ENCODE peak calls at places on chromosomes 4 and X, in four cellular contexts. L is pancreas, T is right lobe of liver, P is adrenal gland. D is an unnamed sample.
A peak's percentile ranks its signal among the peaks of the same experiment; 100 is the strongest.

GRCh38 chrX:11770320-11770719 is 12.3 kb downstream of the MSL3 start:
- DNase-seq in L (peak; percentile 31), T (no peak), P (peak; percentile 62), D (no peak)

GRCh38 chr4:151629097-151629783 is 131.6 kb downstream of the GATB start:
- DNase-seq in L (no peak), T (no peak), P (no peak), D (no peak)

GRCh38 chrX:105273326-105273725 is 52.8 kb upstream of the TEX13A start:
- DNase-seq in L (no peak), T (no peak), P (no peak), D (no peak)

GRCh38 chr4:69830529-69831269 is 29.2 kb downstream of the SULT1E1 start:
- DNase-seq in L (peak; percentile 57), T (peak; percentile 48), P (no peak), D (no peak)

GRCh38 chr4:90602728-90603127 is 475.5 kb downstream of the CCSER1 start:
- DNase-seq in L (no peak), T (no peak), P (no peak), D (no peak)

GRCh38 chrX:8731579-8732395 is at the start of gene ANOS1:
- DNase-seq in L (peak; percentile 52), T (peak; percentile 44), P (peak; percentile 60), D (peak; percentile 86)

GRCh38 chr4:153649572-153649991 is 34.5 kb upstream of the TLR2 start:
- DNase-seq in L (no peak), T (no peak), P (no peak), D (no peak)

GRCh38 chr4:59161249-59161648 is 2038.9 kb upstream of the ADGRL3 start:
- DNase-seq in L (no peak), T (no peak), P (no peak), D (no peak)

GRCh38 chr4:106264331-106264728 is 51.7 kb downstream of the TBCK start:
- DNase-seq in L (no peak), T (no peak), P (no peak), D (no peak)

GRCh38 chrX:135432453-135432852 is 10.7 kb downstream of the SMIM10L2A start:
- DNase-seq in L (no peak), T (no peak), P (no peak), D (no peak)

GRCh38 chrX:56314334-56314733 is 82.2 kb downstream of the KLF8 start:
- DNase-seq in L (no peak), T (no peak), P (no peak), D (no peak)

GRCh38 chrX:101237041-101237440 is 17.5 kb downstream of the DRP2 start:
- DNase-seq in L (no peak), T (no peak), P (no peak), D (no peak)

GRCh38 chr4:73883306-73883705 is 14.1 kb downstream of the CXCL1 start:
- DNase-seq in L (no peak), T (no peak), P (no peak), D (no peak)

GRCh38 chr4:74934016-74934821 is 1.3 kb downstream of the PARM1 start:
- DNase-seq in L (peak; percentile 61), T (peak; percentile 39), P (peak; percentile 72), D (peak; percentile 17)

GRCh38 chr4:81255524-81255923 is 40.5 kb upstream of the PRKG2 start:
- DNase-seq in L (no peak), T (no peak), P (no peak), D (no peak)

GRCh38 chrX:106932492-106932923 is 12.3 kb downstream of the CLDN2 start:
- DNase-seq in L (no peak), T (no peak), P (peak; percentile 51), D (no peak)

GRCh38 chr4:117357422-117357821 is 272.0 kb upstream of the TRAM1L1 start:
- DNase-seq in L (no peak), T (no peak), P (no peak), D (no peak)

GRCh38 chr4:71202703-71203102 is 136.1 kb upstream of the SLC4A4 start:
- DNase-seq in L (no peak), T (no peak), P (no peak), D (no peak)

GRCh38 chrX:150202641-150203248 is 160.4 kb upstream of the MAMLD1 start:
- DNase-seq in L (no peak), T (no peak), P (peak; percentile 59), D (no peak)
- TF ChIP-seq CTCF in L (no peak), T (no peak), P (no peak), D (no peak)

GRCh38 chrX:152412105-152412504 is 39.0 kb downstream of the GABRA3 start:
- DNase-seq in L (no peak), T (no peak), P (no peak), D (no peak)
- H3K4me1 ChIP-seq in L (no peaks in the 10 kb centered on the region), T (no peaks in the 10 kb centered on the region), P (no peaks in the 10 kb centered on the region), D (no peaks in the 10 kb centered on the region)

DNA sequence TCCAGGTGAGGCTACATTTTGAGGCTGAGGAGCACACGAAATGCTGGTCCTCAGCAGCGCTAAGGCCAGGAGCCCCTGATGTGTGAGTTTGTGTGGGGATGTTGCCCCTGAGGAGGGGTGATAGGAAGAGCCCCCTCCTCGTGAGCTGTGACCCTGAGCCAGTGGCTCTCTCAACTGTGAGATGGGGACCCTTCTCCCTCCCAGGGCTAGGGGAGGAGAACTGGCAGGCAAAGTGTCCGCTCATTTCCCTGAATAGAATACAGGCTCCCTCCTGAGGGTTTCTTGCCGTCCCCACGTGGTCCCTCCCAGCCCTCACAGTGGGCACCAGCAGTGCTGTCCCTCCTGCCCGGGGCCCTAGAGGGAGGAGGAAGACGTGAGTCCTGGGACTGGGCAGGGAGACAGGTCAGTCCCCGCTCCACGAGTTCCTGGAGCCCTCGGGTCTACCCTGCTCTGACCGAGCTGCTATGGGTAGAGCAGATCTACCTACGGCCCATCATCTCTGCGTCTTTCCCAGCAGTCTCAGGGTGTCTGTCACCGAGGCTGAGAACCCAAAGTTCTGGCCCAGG is 21.0 kb upstream of the TBC1D14 start:
- DNase-seq in L (no peak), T (no peak), P (no peak), D (no peak)
- TF ChIP-seq CTCF in L (no peak), T (no peak), P (no peak), D (no peak)

DNA sequence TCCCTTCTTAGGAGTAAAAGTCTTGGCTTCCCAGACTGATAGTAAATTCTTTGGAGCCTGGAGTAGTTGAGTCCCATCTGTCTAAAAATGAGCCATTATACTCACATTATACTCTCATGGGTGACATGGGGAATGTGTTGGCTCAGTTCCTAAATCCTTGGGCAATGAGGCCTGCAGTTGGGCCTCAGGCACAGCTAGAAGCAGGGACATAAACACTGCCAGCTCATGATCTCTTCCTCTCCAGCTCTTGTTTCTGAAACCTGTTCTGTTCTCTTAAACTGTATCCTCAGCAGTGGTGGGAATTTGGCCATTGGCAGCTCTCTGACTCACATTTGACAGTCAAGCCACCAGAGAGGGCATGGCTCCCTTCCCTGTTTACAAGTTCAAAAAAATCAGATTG is 212.5 kb downstream of the SPATA18 start:
- DNase-seq in L (no peak), T (no peak), P (no peak), D (no peak)
- H3K4me1 ChIP-seq in L (no peaks in the 10 kb centered on the region), T (no peaks in the 10 kb centered on the region), P (no peaks in the 10 kb centered on the region), D (no peaks in the 10 kb centered on the region)

DNA sequence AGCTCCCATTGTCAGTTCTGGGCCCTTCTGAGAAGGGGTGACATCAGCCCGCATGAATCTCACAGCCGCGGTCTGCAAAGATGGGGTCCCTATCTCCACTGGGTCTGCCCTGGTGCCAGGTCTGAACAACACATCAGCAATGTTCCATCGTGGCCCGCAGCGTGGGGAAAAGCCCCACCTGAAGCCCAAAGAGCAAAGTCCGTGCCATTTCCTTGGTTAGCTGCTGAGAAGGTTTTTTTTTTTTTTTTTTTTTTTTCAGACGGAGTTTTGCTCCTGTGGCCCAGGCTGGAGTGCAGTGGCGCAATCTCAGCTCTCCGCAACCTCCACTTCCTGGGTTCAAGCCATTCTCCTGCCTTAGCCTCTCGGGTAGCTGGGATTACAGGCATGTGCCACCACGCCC is 79.4 kb downstream of the DCTD start:
- DNase-seq in L (no peak), T (no peak), P (no peak), D (no peak)
- TF ChIP-seq CTCF in L (no peak), T (no peak), P (no peak), D (no peak)